ENCODE peak calls at places on chromosomes 13 and 19, in seven cellular contexts. Q is M059J; K is EL; D is LHCN-M2; M is foreskin fibroblast; Y is NCI-H2171; E is activated CD8-positive, alpha-beta T cell treated with anti-CD3 and anti-CD28 coated beads, Interleukin-2, amount 10 ng/mL, durations not matched to agents 7 days and 5 days. J is an unnamed sample.

GRCh38 chr19:16026131-16026530 is 50.2 kb upstream of the TPM4 start:
- DNase-seq in Q (no peak), K (no peak), D (no peak), Y (no peak), E (no peak), M (no peak), J (no peak)

GRCh38 chr19:2569596-2570465 is 93.9 kb downstream of the GADD45B start:
- DNase-seq in E (no peak), K (no peak), M (no peak), Y (no peak), D (no peak), Q (no peak), J (no peak)

GRCh38 chr19:18058208-18059009 is 28.3 kb downstream of the IL12RB1 start:
- DNase-seq in Y (peak), D (peak), E (peak), Q (peak), M (peak), K (peak), J (peak)

GRCh38 chr13:30805132-30805537 is 69.8 kb downstream of the ALOX5AP start:
- DNase-seq in M (no peak), E (no peak), Y (no peak), K (no peak), Q (no peak), D (no peak), J (no peak)

GRCh38 chr19:14479985-14480694 is 5.0 kb upstream of the PTGER1 start:
- DNase-seq in D (no peak), Q (no peak), E (peak), K (peak), M (no peak), Y (no peak), J (no peak)

GRCh38 chr13:36282818-36283432 is 14.7 kb downstream of the CCDC169 start:
- DNase-seq in E (no peak), Q (peak), D (peak), M (peak), Y (no peak), K (peak), J (no peak)

GRCh38 chr13:25981060-25981459 is 70.8 kb downstream of the SHISA2 start:
- DNase-seq in D (no peak), Y (no peak), E (no peak), Q (no peak), M (no peak), K (no peak), J (no peak)

GRCh38 chr19:1853295-1854031 is 5.2 kb upstream of the REXO1 start:
- DNase-seq in Q (peak), E (peak), D (peak), Y (peak), K (peak), M (peak), J (peak)

GRCh38 chr19:44796701-44797115 is 12.2 kb upstream of the BCAM start:
- DNase-seq in Q (peak), E (peak), K (no peak), M (no peak), Y (no peak), D (no peak), J (no peak)

GRCh38 chr13:27712421-27712820 is 79.9 kb upstream of the GSX1 start:
- DNase-seq in M (no peak), Y (no peak), E (no peak), K (no peak), Q (no peak), D (peak), J (no peak)

GRCh38 chr13:110496281-110496680 is 65.2 kb downstream of the RAB20 start:
- DNase-seq in Q (no peak), Y (no peak), M (no peak), D (no peak), E (no peak), K (no peak), J (no peak)

GRCh38 chr13:32225494-32225931 is 89.7 kb downstream of the ZAR1L start:
- DNase-seq in M (peak), E (no peak), Y (no peak), Q (peak), D (peak), K (peak), J (no peak)

GRCh38 chr13:111111376-111111937 is 3.7 kb upstream of the ARHGEF7 start:
- DNase-seq in K (no peak), Q (no peak), M (no peak), E (no peak), Y (no peak), D (no peak), J (no peak)

GRCh38 chr19:34254552-34255432 is at the start of gene GARRE1:
- DNase-seq in E (peak), M (no peak), K (peak), Q (peak), Y (peak), D (peak), J (no peak)

GRCh38 chr19:1140272-1140671 is 33.8 kb downstream of the SBNO2 start:
- DNase-seq in Q (no peak), M (no peak), Y (no peak), K (no peak), E (no peak), D (no peak), J (no peak)

GRCh38 chr19:43735957-43736356 is 18.8 kb downstream of the SMG9 start:
- DNase-seq in D (no peak), Q (no peak), E (no peak), M (no peak), Y (no peak), K (peak), J (no peak)

GRCh38 chr13:108326318-108326717 is 56.8 kb downstream of the TNFSF13B start:
- DNase-seq in K (no peak), Y (no peak), D (no peak), E (no peak), M (no peak), Q (no peak), J (no peak)

GRCh38 chr19:36008336-36008978 is at the start of gene SYNE4:
- DNase-seq in D (no peak), E (no peak), M (no peak), K (no peak), Q (no peak), Y (no peak), J (no peak)

GRCh38 chr19:7912144-7912696 is 2.4 kb upstream of the TGFBR3L start:
- DNase-seq in E (no peak), M (no peak), K (no peak), Q (no peak), D (no peak), Y (no peak), J (no peak)

GRCh38 chr13:79966039-79966438 is 374.9 kb downstream of the SPRY2 start:
- DNase-seq in D (no peak), E (no peak), Q (no peak), M (no peak), K (no peak), Y (no peak), J (no peak)

GRCh38 chr13:99143904-99144303 is 56.8 kb upstream of the UBAC2 start:
- DNase-seq in E (no peak), D (no peak), Q (no peak), Y (no peak), M (no peak), K (no peak), J (no peak)

GRCh38 chr19:51375504-51376221 is 3.2 kb upstream of the NKG7 start:
- DNase-seq in M (no peak), D (no peak), E (peak), Q (no peak), K (no peak), Y (no peak), J (no peak)

GRCh38 chr13:42453091-42453645 is 120.8 kb upstream of the TNFSF11 start:
- DNase-seq in E (no peak), K (no peak), Q (no peak), D (no peak), M (no peak), Y (no peak), J (no peak)

GRCh38 chr19:2613507-2614295 is 88.8 kb downstream of the GNG7 start:
- DNase-seq in D (peak), Y (no peak), M (no peak), E (peak), K (peak), Q (peak), J (no peak)

GRCh38 chr13:54511356-54511755 is 1482.7 kb downstream of the OLFM4 start:
- DNase-seq in M (no peak), E (no peak), Q (no peak), D (no peak), Y (no peak), K (no peak), J (no peak)

GRCh38 chr13:19860884-19861655 is 2.4 kb downstream of the ZMYM5 start:
- DNase-seq in D (peak), M (peak), K (peak), Q (peak), Y (no peak), E (peak), J (no peak)

GRCh38 chr13:31742102-31742695 is 2.9 kb downstream of the RXFP2 start:
- DNase-seq in Q (peak), D (peak), K (peak), Y (no peak), E (peak), M (peak), J (peak)

GRCh38 chr19:33400856-33401682 is 27.6 kb downstream of the CEBPG start:
- DNase-seq in K (no peak), M (no peak), Q (no peak), E (no peak), Y (no peak), D (no peak), J (no peak)

GRCh38 chr13:20125129-20125782 is 35.6 kb downstream of the GJA3 start:
- DNase-seq in M (peak), K (peak), Y (no peak), E (no peak), D (peak), Q (peak), J (no peak)

GRCh38 chr13:75178436-75178835 is 303.5 kb downstream of the TBC1D4 start:
- DNase-seq in D (peak), Q (peak), E (no peak), M (no peak), K (no peak), Y (peak), J (no peak)

GRCh38 chr19:14632286-14632685 is 42.4 kb downstream of the ADGRE3 start:
- DNase-seq in Y (peak), M (peak), E (no peak), K (peak), Q (peak), D (peak), J (no peak)

GRCh38 chr19:55362990-55363716 is at the start of gene GARIN5B:
- DNase-seq in D (no peak), K (no peak), Y (no peak), M (no peak), E (no peak), Q (peak), J (no peak)

GRCh38 chr13:114078501-114079451 is 53.6 kb downstream of the RASA3 start:
- DNase-seq in D (peak), E (no peak), K (peak), Q (no peak), M (peak), Y (no peak), J (no peak)

GRCh38 chr19:51461723-51462161 is 3.5 kb upstream of the SIGLEC8 start:
- DNase-seq in D (no peak), K (no peak), Y (no peak), M (no peak), E (no peak), Q (no peak), J (no peak)

GRCh38 chr13:78187781-78188180 is 269.1 kb upstream of the EDNRB start:
- DNase-seq in Q (no peak), M (no peak), E (no peak), K (no peak), D (no peak), Y (no peak), J (no peak)

GRCh38 chr19:57515218-57515617 is 11.9 kb upstream of the ZNF549 start:
- DNase-seq in K (no peak), E (peak), Q (no peak), Y (no peak), M (no peak), D (no peak), J (no peak)

J was measured in DMS 273 treated with DMSO at 0.1 percent for 48 hours.